ENCODE peak calls at places on chromosomes 4 and X, in nine cellular contexts. R is foreskin fibroblast, T is AG09309, L is right lobe of liver, Q is LNCaP clone FGC, H is HCT116, D is left ventricle myocardium inferior, S is epithelial cell of proximal tubule, U is AG10803. A is an unnamed sample.

GRCh38 chr4:188113156-188113555 is 3.8 kb upstream of the TRIML2 start:
- DNase-seq in R (no peak), T (no peak), L (no peak), Q (no peak), H (no peak), D (no peak), S (no peak), U (no peak), A (no peak)

GRCh38 chrX:10900585-10901289 is 210.4 kb upstream of the HCCS start:
- DNase-seq in R (peak), T (no peak), L (no peak), Q (peak), H (no peak), D (no peak), S (peak), U (peak), A (no peak)

GRCh38 chr4:138816883-138817282 is 198.7 kb upstream of the NOCT start:
- DNase-seq in R (no peak), T (no peak), L (no peak), Q (no peak), H (no peak), D (no peak), S (no peak), U (no peak), A (no peak)

GRCh38 chr4:82621212-82621611 is 59.4 kb upstream of the TMEM150C start:
- DNase-seq in R (no peak), T (no peak), L (no peak), Q (no peak), H (no peak), D (no peak), S (no peak), U (no peak), A (peak)

GRCh38 chr4:89788243-89789072 is 48.5 kb downstream of the SNCA start:
- DNase-seq in R (peak), T (no peak), L (no peak), Q (no peak), H (no peak), D (peak), S (no peak), U (peak), A (no peak)

GRCh38 chr4:76831475-76832390 is 66.2 kb downstream of the SOWAHB start:
- DNase-seq in R (no peak), T (no peak), L (no peak), Q (no peak), H (no peak), D (no peak), S (no peak), U (no peak), A (no peak)

GRCh38 chrX:53089224-53089842 is 4.6 kb upstream of the KANTR start:
- DNase-seq in R (peak), T (peak), L (no peak), Q (no peak), H (peak), D (peak), S (no peak), U (peak), A (peak)

GRCh38 chrX:13428055-13428786 is 108.4 kb upstream of the ATXN3L start:
- DNase-seq in R (peak), T (no peak), L (no peak), Q (peak), H (peak), D (no peak), S (no peak), U (peak), A (no peak)

GRCh38 chr4:80365928-80366327 is 30.4 kb downstream of the CFAP299 start:
- DNase-seq in R (peak), T (peak), L (no peak), Q (peak), H (peak), D (no peak), S (peak), U (peak), A (peak)

GRCh38 chr4:170651786-170652185 is 562.0 kb upstream of the AADAT start:
- DNase-seq in R (peak), T (no peak), L (no peak), Q (no peak), H (no peak), D (no peak), S (no peak), U (no peak), A (no peak)

GRCh38 chrX:140918398-140919043 is 83.9 kb upstream of the SPANXB1 start:
- DNase-seq in R (peak), T (peak), L (peak), Q (peak), H (peak), D (no peak), S (peak), U (peak), A (peak)

GRCh38 chrX:1564750-1565683 is 26.4 kb upstream of the AKAP17A start:
- DNase-seq in R (no peak), T (no peak), L (peak), Q (peak), H (no peak), D (no peak), S (no peak), U (no peak), A (no peak)

GRCh38 chrX:27675493-27675892 is 85.3 kb downstream of the DCAF8L2 start:
- DNase-seq in R (no peak), T (no peak), L (no peak), Q (no peak), H (no peak), D (no peak), S (no peak), U (peak), A (no peak)

GRCh38 chrX:41667631-41668030 is 21.1 kb upstream of the GPR34 start:
- DNase-seq in R (no peak), T (no peak), L (no peak), Q (no peak), H (no peak), D (no peak), S (no peak), U (no peak), A (no peak)

GRCh38 chr4:8905236-8905772 is 33.7 kb upstream of the HMX1 start:
- DNase-seq in R (no peak), T (no peak), L (no peak), Q (no peak), H (no peak), D (no peak), S (no peak), U (no peak), A (peak)

GRCh38 chr4:54802336-54802735 is 144.6 kb downstream of the KIT start:
- DNase-seq in R (peak), T (no peak), L (no peak), Q (no peak), H (no peak), D (no peak), S (no peak), U (peak), A (no peak)

GRCh38 chrX:49183701-49184281 is 2.4 kb downstream of the PRICKLE3 start:
- DNase-seq in R (no peak), T (no peak), L (no peak), Q (no peak), H (no peak), D (no peak), S (no peak), U (no peak), A (no peak)

GRCh38 chrX:49185062-49185394 is 1.1 kb downstream of the PRICKLE3 start:
- DNase-seq in R (no peak), T (no peak), L (no peak), Q (no peak), H (no peak), D (no peak), S (no peak), U (no peak), A (no peak)

GRCh38 chrX:49187028-49187394 is 838 bp upstream of the PRICKLE3 start:
- DNase-seq in R (no peak), T (no peak), L (no peak), Q (no peak), H (no peak), D (no peak), S (no peak), U (no peak), A (peak)

GRCh38 chrX:49186125-49187027 is at the start of gene PRICKLE3:
- DNase-seq in R (peak), T (no peak), L (peak), Q (peak), H (no peak), D (peak), S (no peak), U (peak), A (peak)

GRCh38 chrX:49184294-49185061 is 1.7 kb downstream of the PRICKLE3 start:
- DNase-seq in R (peak), T (no peak), L (peak), Q (no peak), H (peak), D (peak), S (peak), U (peak), A (no peak)
- H3K4me3 ChIP-seq in R (peak), T (peak), L (no peak), Q (peak), H (peak), D (peak), S (peak), U (peak), A (no peak)

GRCh38 chrX:104113237-104113965 is 1.1 kb downstream of the ZCCHC18 start:
- DNase-seq in R (peak), T (no peak), L (no peak), Q (peak), H (no peak), D (no peak), S (no peak), U (peak), A (peak)
- TF ChIP-seq CTCF in R (peak), T (peak), L (peak), Q (peak), H (no peak), D (peak), S (peak), U (peak), A (peak)

DNA sequence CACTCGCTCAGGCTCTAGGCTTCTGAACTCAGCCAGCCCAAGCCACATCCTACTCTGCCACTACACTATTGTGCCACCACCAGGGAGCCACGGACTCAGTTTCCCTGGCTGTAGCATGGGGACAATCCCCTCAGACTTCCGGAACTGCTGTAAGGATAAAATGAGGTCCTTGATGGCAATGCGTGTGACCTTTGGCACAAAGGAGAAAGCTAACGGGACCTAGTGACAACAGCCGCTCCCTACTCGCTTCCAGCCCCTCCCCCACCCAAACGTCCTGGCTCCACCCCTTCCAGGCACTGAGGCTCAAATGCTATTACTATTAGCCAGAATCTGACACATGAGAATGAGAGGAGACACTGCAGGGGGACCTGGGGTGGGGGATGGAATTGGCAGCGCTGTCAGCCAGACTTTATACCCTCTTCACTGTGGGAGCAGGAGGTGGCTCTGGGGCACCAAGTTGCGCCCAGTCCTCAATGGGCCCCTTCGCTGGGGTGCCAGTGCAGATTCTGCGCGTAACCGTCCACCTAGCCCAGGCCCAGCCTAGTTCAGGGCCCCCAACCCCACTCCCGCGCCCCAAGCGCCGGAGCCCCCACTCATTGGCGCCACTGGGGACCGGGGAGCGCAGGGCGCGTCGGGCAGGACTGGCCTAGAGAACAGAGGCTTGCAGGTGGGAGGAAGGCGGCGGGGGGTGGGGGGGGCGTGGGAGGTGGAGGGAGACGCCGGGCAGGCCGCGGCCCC is 5.3 kb upstream of the DUSP9 start:
- DNase-seq in R (no peak), T (no peak), L (no peak), Q (no peak), H (no peak), D (no peak), S (no peak), U (no peak), A (no peak)
- H3K4me3 ChIP-seq in R (no peak), T (no peak), L (no peak), Q (no peak), H (no peak), D (peak), S (no peak), U (no peak), A (peak)

DNA sequence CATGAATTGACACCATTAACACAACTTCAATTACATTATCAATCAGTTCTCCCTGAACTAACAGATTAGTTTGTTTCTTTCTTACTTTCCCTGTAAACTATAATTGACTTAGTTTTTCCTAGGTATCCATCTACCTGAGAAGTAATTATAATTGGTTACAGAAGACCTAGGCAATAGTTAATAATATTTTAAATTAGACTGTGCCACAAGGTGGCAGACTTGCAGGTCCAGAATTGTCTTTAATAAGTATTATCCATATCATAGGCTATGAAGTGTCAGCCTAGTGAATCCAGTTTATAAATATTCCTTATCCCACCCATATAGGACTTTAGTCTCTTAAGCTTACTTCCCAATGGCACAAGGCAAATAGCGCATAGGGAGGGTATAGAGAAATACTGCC is 48.9 kb upstream of the FAM47B start:
- DNase-seq in R (no peak), T (no peak), L (no peak), Q (no peak), H (no peak), D (no peak), S (no peak), U (no peak), A (no peak)
- TF ChIP-seq CTCF in R (no peak), T (no peak), L (peak), Q (peak), H (no peak), D (peak), S (peak), U (peak), A (no peak)

DNA sequence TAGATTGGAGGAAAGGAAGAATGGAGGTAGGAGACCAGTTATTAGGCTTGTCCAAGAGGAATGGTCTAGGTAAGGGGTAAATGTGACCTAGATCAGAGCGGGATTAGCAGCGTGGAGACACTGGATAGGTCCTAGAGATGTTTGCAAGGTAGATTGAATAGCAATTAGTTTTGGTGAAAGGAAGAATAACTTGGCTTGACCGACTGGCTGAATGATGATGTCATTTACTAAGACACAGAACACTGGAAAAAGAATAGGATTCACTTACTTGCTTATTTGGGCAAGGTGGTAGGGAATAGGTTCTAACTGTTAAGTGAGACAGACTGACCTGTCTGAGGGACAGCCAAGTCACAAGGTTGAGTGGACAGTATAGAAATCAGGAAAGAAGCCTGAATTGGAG is 71.3 kb downstream of the VEGFC start:
- DNase-seq in R (no peak), T (no peak), L (no peak), Q (no peak), H (no peak), D (no peak), S (no peak), U (no peak), A (no peak)
- H3K4me3 ChIP-seq in R (no peak), T (no peak), L (no peak), Q (no peak), H (no peak), D (no peak), S (no peak), U (no peak), A (no peak)

GRCh38 chr4:154872198-154872597 is 91.1 kb downstream of the RBM46 start:
- DNase-seq in R (no peak), T (no peak), L (no peak), Q (no peak), H (no peak), D (no peak), S (no peak), U (no peak), A (no peak)
- TF ChIP-seq CTCF in R (no peak), T (no peak), L (no peak), Q (no peak), H (no peak), D (no peak), S (no peak), U (no peak), A (no peak)

GRCh38 chr4:140427919-140428471 is 547 bp upstream of the CLGN start:
- DNase-seq in R (no peak), T (no peak), L (no peak), Q (no peak), H (peak), D (no peak), S (no peak), U (peak), A (no peak)
- H3K4me3 ChIP-seq in R (peak), T (peak), L (peak), Q (peak), H (peak), D (peak), S (peak), U (peak), A (peak)

DNA sequence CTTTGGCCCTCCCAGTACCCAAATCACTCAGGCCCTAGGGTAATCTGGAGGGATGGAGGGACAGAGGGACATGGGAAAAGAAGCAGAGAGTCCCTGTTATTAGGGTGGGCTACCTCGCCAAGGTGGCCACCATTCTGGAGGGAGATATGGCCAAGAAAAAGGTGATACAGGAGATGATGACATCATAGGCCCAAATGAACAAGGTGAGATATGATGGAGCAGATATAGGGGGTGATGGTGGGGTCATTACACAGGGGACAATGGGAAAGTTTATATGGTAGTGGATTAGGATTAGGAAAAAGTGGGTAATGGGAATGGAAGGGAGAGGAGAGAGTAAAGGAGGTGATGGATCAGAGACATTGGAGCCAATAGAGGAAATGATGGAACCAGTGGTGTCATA is 12.9 kb upstream of the SYP start:
- DNase-seq in R (no peak), T (no peak), L (no peak), Q (no peak), H (no peak), D (no peak), S (no peak), U (no peak), A (no peak)
- TF ChIP-seq CTCF in R (no peak), T (no peak), L (no peak), Q (no peak), H (no peak), D (no peak), S (no peak), U (no peak), A (no peak)